ENCODE peak calls at places on chromosomes 16 and 17, in nine cellular contexts. F, T, N, G, V, X, S, J and C are unnamed samples.
A peak's percentile ranks its signal among the peaks of the same experiment; 100 is the strongest.

GRCh38 chr16:56470666-56471065 is 19.3 kb downstream of the OGFOD1 start:
- DNase-seq in F (no peak), T (no peak), N (no peak), G (no peak), V (no peak), X (no peak), S (no peak), J (no peak), C (no peak)

GRCh38 chr16:59202463-59202862 is 468.3 kb upstream of the GOT2 start:
- DNase-seq in F (no peak), T (no peak), N (no peak), G (no peak), V (no peak), X (no peak), S (no peak), J (no peak), C (no peak)

GRCh38 chr17:9217151-9218067 is 196.1 kb downstream of the NTN1 start:
- DNase-seq in F (no peak), T (peak; percentile 69), N (no peak), G (no peak), V (peak; percentile 44), X (no peak), S (no peak), J (no peak), C (peak; percentile 83)

GRCh38 chr16:57260294-57260929 is 15.4 kb downstream of the ARL2BP start:
- DNase-seq in F (no peak), T (peak; percentile 84), N (peak; percentile 68), G (no peak), V (no peak), X (no peak), S (peak; percentile 3), J (no peak), C (peak; percentile 87)

GRCh38 chr17:58300336-58300735 is 19.6 kb upstream of the MPO start:
- DNase-seq in F (no peak), T (no peak), N (no peak), G (no peak), V (no peak), X (no peak), S (no peak), J (peak; percentile 77), C (no peak)

GRCh38 chr17:37828313-37829124 is 83.7 kb upstream of the HNF1B start:
- DNase-seq in F (no peak), T (peak; percentile 13), N (no peak), G (no peak), V (no peak), X (no peak), S (no peak), J (no peak), C (no peak)

GRCh38 chr17:36131436-36131835 is 27.8 kb downstream of the CCL4 start:
- DNase-seq in F (no peak), T (no peak), N (no peak), G (no peak), V (no peak), X (no peak), S (no peak), J (no peak), C (no peak)

GRCh38 chr17:72120878-72121163 is at the start of gene SOX9:
- DNase-seq in F (peak; percentile 95), T (peak; percentile 97), N (peak; percentile 90), G (peak; percentile 91), V (peak; percentile 97), X (no peak), S (peak; percentile 96), J (peak; percentile 79), C (peak; percentile 95)

GRCh38 chr17:1197379-1197778 is 17.6 kb upstream of the ABR start:
- DNase-seq in F (peak; percentile 50), T (peak; percentile 68), N (no peak), G (no peak), V (no peak), X (no peak), S (no peak), J (no peak), C (peak; percentile 89)

GRCh38 chr16:84177740-84178070 is 9.2 kb downstream of the TAF1C start:
- DNase-seq in F (no peak), T (peak; percentile 38), N (no peak), G (no peak), V (no peak), X (peak; percentile 21), S (no peak), J (no peak), C (peak; percentile 46)

GRCh38 chr16:476039-476438 is 50.6 kb downstream of the RAB11FIP3 start:
- DNase-seq in F (peak; percentile 34), T (peak; percentile 10), N (no peak), G (no peak), V (no peak), X (no peak), S (peak; percentile 53), J (no peak), C (peak; percentile 16)

GRCh38 chr17:64247836-64248235 is 15.2 kb downstream of the TEX2 start:
- DNase-seq in F (no peak), T (no peak), N (no peak), G (no peak), V (no peak), X (no peak), S (no peak), J (no peak), C (no peak)

GRCh38 chr16:59459811-59460210 is 725.7 kb upstream of the GOT2 start:
- DNase-seq in F (no peak), T (peak; percentile 12), N (no peak), G (no peak), V (no peak), X (no peak), S (no peak), J (no peak), C (peak; percentile 26)

GRCh38 chr16:28180660-28181556 is 30.9 kb downstream of the XPO6 start:
- DNase-seq in F (no peak), T (peak; percentile 69), N (no peak), G (no peak), V (no peak), X (no peak), S (no peak), J (no peak), C (peak; percentile 60)

GRCh38 chr16:89576173-89577054 is 856 bp downstream of the CPNE7 start:
- DNase-seq in F (no peak), T (no peak), N (no peak), G (no peak), V (no peak), X (no peak), S (no peak), J (no peak), C (no peak)

DNA sequence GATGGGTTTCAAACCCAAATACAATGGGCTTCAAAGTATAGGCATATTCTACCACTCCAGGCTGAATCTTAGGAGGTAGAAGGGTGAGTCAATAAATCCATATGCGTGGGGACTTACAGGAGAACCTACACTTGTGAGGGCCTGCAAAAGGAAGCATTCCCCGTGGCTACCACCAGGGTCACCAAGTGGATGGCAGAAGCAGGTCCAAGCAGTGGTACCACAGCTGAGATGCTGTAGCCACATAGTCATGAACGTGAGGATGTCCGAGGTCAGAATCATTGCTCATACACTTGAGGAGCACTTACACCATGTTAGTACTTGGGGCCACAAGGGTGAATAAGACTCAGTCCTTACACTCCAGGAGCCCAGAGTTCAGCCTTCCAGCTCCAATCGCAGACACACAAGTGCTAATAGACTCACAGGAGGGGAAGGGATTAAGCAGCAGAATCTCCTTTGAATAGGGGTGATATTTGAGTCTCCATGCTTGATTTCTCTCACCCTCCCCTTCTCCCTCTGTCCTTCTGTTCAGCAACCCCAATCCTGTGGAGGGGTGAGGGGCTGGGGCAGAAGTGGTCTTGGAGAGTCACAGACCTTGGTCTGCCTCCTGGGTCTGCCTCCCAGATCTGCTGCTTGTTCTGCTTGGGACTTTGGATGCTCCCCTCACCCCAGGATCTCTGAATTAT is 42.5 kb upstream of the ASIC2 start:
- DNase-seq in F (no peak), T (no peak), N (no peak), G (no peak), V (no peak), X (no peak), S (no peak), J (no peak), C (no peak)
- TF ChIP-seq CTCF in F (no peak), T (no peak), N (no peak), G (no peak), V (no peak), X (no peak), S (no peak), J (no peak), C (no peak)

DNA sequence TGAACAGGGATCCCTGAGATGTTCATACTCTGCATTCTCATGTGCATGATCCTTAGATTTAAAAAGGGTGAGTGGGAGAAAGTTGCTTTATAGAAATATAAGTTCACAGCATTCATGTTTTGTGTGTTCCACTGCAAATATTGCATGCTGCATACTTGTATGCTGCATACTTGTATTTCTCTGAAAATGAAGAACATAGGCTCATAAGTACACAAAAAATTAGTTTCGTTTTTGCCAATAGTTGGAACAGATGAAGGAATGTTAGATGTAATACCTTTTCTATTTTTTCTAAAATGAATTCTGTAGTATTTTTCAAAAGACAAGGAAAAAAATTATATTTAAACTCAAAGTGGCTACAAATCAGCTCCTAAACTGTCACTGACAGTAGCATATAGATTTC is 79.0 kb downstream of the NFAT5 start:
- DNase-seq in F (no peak), T (no peak), N (no peak), G (no peak), V (no peak), X (no peak), S (no peak), J (no peak), C (peak; percentile 38)
- TF ChIP-seq CTCF in F (no peak), T (no peak), N (no peak), G (no peak), V (no peak), X (no peak), S (no peak), J (no peak), C (no peak)

DNA sequence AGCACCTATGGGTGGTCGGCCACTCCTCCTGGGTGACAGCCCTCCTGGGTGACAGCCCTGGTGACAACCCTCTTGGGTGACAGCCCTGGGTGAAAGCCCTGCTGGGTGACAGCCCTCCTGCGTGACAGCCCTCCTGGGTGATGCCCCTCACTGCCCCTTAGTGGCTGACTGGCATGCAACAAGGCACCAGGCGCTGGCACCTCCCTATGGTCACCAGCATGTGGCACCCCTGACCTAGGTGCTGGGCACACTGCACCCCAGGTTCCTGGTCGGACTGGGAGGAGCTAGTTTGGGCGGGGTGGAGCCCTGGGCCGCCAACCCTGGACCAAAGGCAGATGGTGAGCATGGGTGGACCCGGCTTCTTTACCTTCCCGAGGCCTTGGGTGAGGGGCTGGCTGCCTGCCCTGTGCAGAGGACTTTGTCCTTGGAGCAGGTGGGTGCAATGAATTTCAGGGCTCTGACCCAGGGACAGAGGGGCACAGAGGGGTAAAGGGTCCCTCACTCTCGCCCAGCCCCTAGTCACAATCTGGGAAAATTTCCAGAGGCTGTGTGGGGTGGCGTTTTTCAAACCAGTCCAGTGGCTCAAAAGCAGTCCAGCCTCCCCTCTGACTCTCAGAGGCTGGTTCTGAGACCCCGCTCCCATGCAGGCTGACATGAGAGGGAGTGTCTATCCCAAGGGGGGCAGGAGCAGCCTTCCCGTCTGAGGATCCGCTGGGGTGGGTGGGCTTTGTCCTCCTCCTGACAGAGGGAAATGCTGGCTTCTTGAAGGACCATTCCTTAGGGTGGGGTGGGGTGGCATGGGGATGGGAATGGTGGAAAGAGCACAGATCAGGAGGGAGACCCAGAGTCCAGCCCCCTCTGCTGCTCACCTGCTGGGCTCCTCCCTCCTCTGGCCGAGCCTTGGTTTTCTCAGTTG is 25.9 kb upstream of the TNFRSF13B start:
- DNase-seq in F (no peak), T (no peak), N (no peak), G (no peak), V (no peak), X (no peak), S (no peak), J (no peak), C (no peak)
- TF ChIP-seq CTCF in F (no peak), T (no peak), N (no peak), G (no peak), V (no peak), X (no peak), S (no peak), J (peak; percentile 36), C (no peak)

GRCh38 chr16:85329059-85329812 is 217.0 kb upstream of the CIBAR2 start:
- DNase-seq in F (peak; percentile 73), T (no peak), N (no peak), G (no peak), V (no peak), X (no peak), S (no peak), J (no peak), C (peak; percentile 65)
- TF ChIP-seq CTCF in F (no peak), T (no peak), N (no peak), G (no peak), V (no peak), X (no peak), S (no peak), J (no peak), C (no peak)